ENCODE peak calls at places on chromosomes 11 and 22, in ten cellular contexts. F is GM13976, E is cardiac fibroblast, B is neural progenitor cell, N is heart left ventricle, O is mammary epithelial cell, X is mesothelial cell of epicardium, V is CD14-positive monocyte, L is omental fat pad, A is HFFc6. U is an unnamed sample.

GRCh38 chr11:36023922-36024321 is 80.1 kb downstream of the LDLRAD3 start:
- DNase-seq in F (no peak), B (no peak), A (peak), N (no peak), E (peak), L (no peak), V (no peak), O (no peak), X (no peak), U (no peak)

GRCh38 chr22:38843201-38843715 is 570 bp downstream of the NPTXR start:
- DNase-seq in N (peak), V (no peak), L (no peak), X (peak), A (peak), E (peak), F (peak), O (peak), B (peak), U (peak)

GRCh38 chr11:29333993-29334780 is 682.6 kb downstream of the KCNA4 start:
- DNase-seq in V (no peak), F (peak), O (peak), E (peak), A (peak), L (no peak), X (no peak), N (no peak), B (peak), U (peak)

GRCh38 chr11:73652856-73653559 is 6.6 kb downstream of the PLEKHB1 start:
- DNase-seq in N (no peak), E (no peak), V (no peak), L (no peak), B (no peak), F (no peak), O (peak), X (no peak), A (no peak), U (no peak)

GRCh38 chr11:86592659-86593451 is 79.6 kb downstream of the ME3 start:
- DNase-seq in V (peak), N (peak), B (no peak), O (peak), X (no peak), E (peak), A (peak), L (peak), F (peak), U (peak)

GRCh38 chr11:65329944-65330403 is 3.7 kb upstream of the DPF2 start:
- DNase-seq in N (peak), E (peak), F (peak), L (peak), X (peak), A (peak), O (peak), B (peak), V (peak), U (peak)

GRCh38 chr11:17591293-17591692 is 44.2 kb downstream of the OTOG start:
- DNase-seq in A (no peak), X (peak), E (no peak), L (no peak), O (no peak), V (peak), F (no peak), B (no peak), N (no peak), U (no peak)

GRCh38 chr11:34650528-34650927 is 29.6 kb downstream of the EHF start:
- DNase-seq in L (no peak), V (no peak), F (peak), A (no peak), N (no peak), O (peak), E (peak), X (no peak), B (no peak), U (peak)

GRCh38 chr22:27416553-27417427 is 384.8 kb downstream of the MN1 start:
- DNase-seq in O (peak), N (no peak), F (no peak), L (no peak), X (no peak), E (peak), V (no peak), B (peak), A (peak), U (no peak)

GRCh38 chr11:44770401-44770800 is 43.6 kb downstream of the TSPAN18 start:
- DNase-seq in O (no peak), L (no peak), A (no peak), N (no peak), V (no peak), X (no peak), B (no peak), E (no peak), F (no peak), U (no peak)

GRCh38 chr11:114397349-114397982 is 2.8 kb downstream of the C11orf71 start:
- DNase-seq in B (no peak), F (no peak), N (no peak), L (no peak), O (no peak), X (no peak), E (no peak), A (no peak), V (no peak), U (no peak)

GRCh38 chr22:26573026-26573662 is 16.8 kb downstream of the TPST2 start:
- DNase-seq in N (peak), O (no peak), V (peak), E (peak), B (no peak), L (no peak), X (no peak), A (no peak), F (no peak), U (no peak)

GRCh38 chr22:45867118-45867905 is 109.7 kb downstream of the WNT7B start:
- DNase-seq in F (peak), L (no peak), N (no peak), X (peak), A (no peak), B (peak), V (no peak), E (peak), O (no peak), U (peak)

GRCh38 chr22:30304495-30305244 is 15.4 kb upstream of the CASTOR1 start:
- DNase-seq in X (no peak), B (no peak), O (peak), E (no peak), A (no peak), F (peak), N (no peak), V (no peak), L (no peak), U (peak)

GRCh38 chr22:46010951-46011626 is 34.1 kb upstream of the WNT7B start:
- DNase-seq in N (peak), O (no peak), E (no peak), L (no peak), F (no peak), B (no peak), A (no peak), V (peak), X (no peak), U (no peak)

GRCh38 chr11:62061356-62062222 is 62.2 kb upstream of the INCENP start:
- DNase-seq in X (no peak), L (no peak), O (peak), B (no peak), E (peak), N (no peak), V (no peak), F (no peak), A (no peak), U (no peak)

GRCh38 chr11:96607890-96608558 is 218.2 kb downstream of the JRKL start:
- DNase-seq in O (no peak), N (no peak), V (no peak), A (no peak), X (no peak), B (no peak), L (no peak), F (no peak), E (no peak), U (no peak)

GRCh38 chr11:61297341-61297740 is 2.2 kb upstream of the VWCE start:
- DNase-seq in F (no peak), E (no peak), L (no peak), N (no peak), O (no peak), B (no peak), A (peak), X (no peak), V (no peak), U (no peak)

GRCh38 chr11:78840190-78840589 is 265.5 kb upstream of the NARS2 start:
- DNase-seq in X (no peak), O (no peak), B (no peak), E (peak), V (no peak), A (peak), N (no peak), F (no peak), L (no peak), U (no peak)

GRCh38 chr11:109237636-109238035 is 184.4 kb upstream of the C11orf87 start:
- DNase-seq in B (no peak), A (no peak), N (no peak), L (no peak), E (no peak), F (no peak), O (no peak), X (no peak), V (no peak), U (no peak)

GRCh38 chr11:109241988-109242387 is 180.0 kb upstream of the C11orf87 start:
- DNase-seq in A (no peak), L (no peak), F (no peak), B (no peak), V (no peak), E (no peak), X (no peak), O (peak), N (no peak), U (no peak)

GRCh38 chr11:109236188-109236587 is 185.8 kb upstream of the C11orf87 start:
- DNase-seq in F (no peak), E (peak), B (no peak), O (no peak), A (no peak), N (no peak), L (no peak), X (no peak), V (no peak), U (no peak)

DNA sequence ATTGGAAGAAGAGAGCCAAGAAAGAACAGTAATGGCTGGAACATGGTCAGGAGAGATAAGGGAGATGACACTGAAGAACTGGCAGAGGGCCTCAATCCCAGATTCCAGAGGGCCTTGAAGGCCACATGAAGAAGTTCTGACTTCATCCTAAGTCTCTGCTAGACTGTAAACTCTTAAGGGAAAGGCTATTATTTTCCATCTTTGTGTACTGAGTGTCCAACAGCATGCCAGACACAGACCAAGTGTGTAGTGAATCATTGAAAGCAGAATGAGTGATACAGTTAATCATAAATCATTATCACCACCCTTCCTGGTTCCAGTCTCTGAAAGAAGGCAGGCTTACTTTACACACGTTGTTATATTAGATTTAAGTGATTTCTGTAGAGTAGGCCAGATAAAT is 185.3 kb upstream of the C11orf87 start:
- DNase-seq in E (peak), O (no peak), L (no peak), A (no peak), V (no peak), N (no peak), X (no peak), F (no peak), B (no peak), U (no peak)
- TF ChIP-seq CTCF in E (no peak), O (no peak), L (no peak), A (no peak), V (no peak), N (no peak), X (no peak), F (no peak), B (no peak), U (no peak)

DNA sequence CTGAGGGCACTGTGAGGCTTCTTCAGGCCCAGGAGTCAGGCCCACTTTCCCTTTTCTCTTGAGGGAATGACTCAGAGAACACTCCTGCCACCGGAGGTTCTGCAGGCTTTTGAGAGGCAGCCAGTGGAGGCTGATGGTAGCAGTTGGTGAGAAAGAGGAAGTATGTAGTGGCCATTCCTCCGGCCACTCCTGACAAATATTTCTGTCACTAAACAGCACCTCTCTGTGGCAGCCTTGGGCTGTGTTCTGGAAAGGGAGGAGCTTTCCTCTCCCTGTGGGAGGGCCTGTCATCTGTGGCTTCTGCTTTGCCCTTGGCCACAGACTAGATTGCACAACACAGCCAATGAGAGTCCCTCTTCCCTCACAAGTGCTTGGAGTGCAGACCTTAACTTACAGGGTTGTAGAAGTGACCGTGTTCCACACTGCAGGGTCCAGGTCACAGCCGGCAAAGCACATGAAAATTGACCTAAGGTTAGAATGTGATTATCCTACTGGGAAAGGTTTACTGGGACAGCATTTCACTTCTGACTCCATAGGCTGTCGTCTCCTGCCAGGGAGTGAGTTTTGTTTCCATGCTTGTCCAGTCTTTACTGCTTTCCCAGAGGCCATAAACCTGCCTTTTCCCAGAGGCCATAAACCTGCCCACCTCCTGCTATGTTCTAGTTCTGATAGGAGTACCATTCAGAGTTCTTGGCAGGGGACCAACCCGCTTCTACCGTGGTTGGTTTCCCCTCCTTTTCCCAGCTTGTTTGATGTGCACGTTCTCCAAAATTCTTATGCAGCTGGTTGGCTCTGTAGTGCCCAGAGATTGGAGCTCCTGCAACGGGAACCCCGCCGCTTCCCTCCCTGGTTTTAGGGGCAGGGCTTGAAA is 33.3 kb downstream of the MARK2 start:
- DNase-seq in F (peak), X (no peak), L (no peak), O (peak), V (peak), E (peak), N (peak), B (peak), A (peak), U (peak)
- TF ChIP-seq CTCF in F (peak), X (no peak), L (no peak), O (no peak), V (peak), E (peak), N (peak), B (peak), A (peak), U (peak)

DNA sequence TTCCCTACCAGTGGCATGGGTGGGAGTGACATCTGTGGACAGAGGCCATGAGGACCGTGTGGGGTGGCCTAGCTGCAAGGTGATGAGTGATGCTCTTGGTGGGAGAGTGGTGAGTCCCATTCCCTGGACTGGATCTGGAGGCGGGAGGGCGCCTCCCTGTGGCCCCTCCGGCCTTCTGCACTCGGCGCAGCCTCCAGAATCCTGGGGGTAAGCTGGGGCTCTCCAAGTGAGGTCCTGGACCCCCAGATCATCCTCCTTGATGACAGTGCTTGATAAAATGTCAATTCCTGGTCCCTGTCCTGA is 32.3 kb upstream of the PRR5 start:
- DNase-seq in V (no peak), N (no peak), F (no peak), O (no peak), A (no peak), E (no peak), X (no peak), B (peak), L (no peak), U (no peak)
- TF ChIP-seq CTCF in V (peak), N (no peak), F (no peak), O (no peak), A (peak), E (peak), X (no peak), B (peak), L (no peak), U (no peak)

GRCh38 chr22:21981874-21982273 is 713 bp downstream of the TOP3B start:
- DNase-seq in B (peak), L (no peak), E (no peak), V (no peak), X (no peak), A (no peak), O (peak), N (no peak), F (no peak), U (no peak)

GRCh38 chr22:21980547-21980946 is 2.0 kb downstream of the TOP3B start:
- DNase-seq in O (no peak), F (no peak), X (no peak), L (no peak), B (no peak), N (no peak), V (no peak), A (no peak), E (no peak), U (no peak)

GRCh38 chr22:21982338-21982965 is at the start of gene TOP3B:
- DNase-seq in B (peak), X (peak), O (peak), A (peak), N (peak), F (peak), E (peak), V (peak), L (peak), U (peak)

GRCh38 chr22:21985214-21985613 is 2.6 kb upstream of the TOP3B start:
- DNase-seq in N (no peak), A (no peak), L (no peak), O (no peak), E (no peak), B (no peak), X (no peak), V (no peak), F (no peak), U (no peak)

DNA sequence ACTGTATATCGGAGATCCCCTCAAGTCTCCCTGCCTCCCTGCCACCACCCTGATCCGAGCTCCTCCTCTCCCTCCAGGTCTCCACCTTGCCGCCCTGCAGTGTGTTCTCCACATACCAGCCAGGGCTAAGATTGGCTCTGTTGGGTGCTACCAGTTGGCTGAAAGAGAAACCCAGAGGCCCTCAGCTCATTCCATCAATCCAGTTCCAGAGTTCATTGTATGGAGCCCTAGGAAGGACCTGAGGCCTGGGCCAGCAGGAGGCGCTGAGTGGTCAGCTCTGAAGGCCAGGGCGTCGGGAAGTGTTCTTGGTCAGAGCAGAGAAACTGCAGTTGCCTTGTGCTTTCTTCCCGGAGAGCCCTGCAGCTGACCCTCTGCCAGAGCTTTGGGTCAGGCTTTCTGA is 2.2 kb upstream of the TOP3B start:
- DNase-seq in F (no peak), B (peak), E (peak), V (no peak), O (peak), A (peak), N (no peak), L (no peak), X (no peak), U (peak)
- TF ChIP-seq CTCF in F (peak), B (peak), E (peak), V (peak), O (peak), A (peak), N (no peak), L (no peak), X (no peak), U (peak)

GRCh38 chr11:38491986-38492385 is 1894.0 kb upstream of the RAG2 start:
- DNase-seq in X (no peak), E (no peak), F (no peak), V (no peak), L (no peak), A (no peak), O (peak), B (no peak), N (no peak), U (no peak)
- TF ChIP-seq CTCF in X (no peak), E (no peak), F (no peak), V (no peak), L (no peak), A (no peak), O (no peak), B (no peak), N (no peak), U (no peak)

GRCh38 chr11:100830978-100831732 is 144.1 kb downstream of the ARHGAP42 start:
- DNase-seq in L (no peak), V (no peak), A (peak), F (no peak), X (no peak), O (peak), N (peak), B (no peak), E (peak), U (no peak)

GRCh38 chr11:100831929-100832480 is 144.9 kb downstream of the ARHGAP42 start:
- DNase-seq in N (peak), F (no peak), E (peak), O (no peak), L (no peak), B (no peak), A (no peak), V (no peak), X (no peak), U (no peak)

GRCh38 chr11:100830295-100830694 is 143.2 kb downstream of the ARHGAP42 start:
- DNase-seq in E (peak), N (peak), F (no peak), O (no peak), A (no peak), L (no peak), B (peak), X (no peak), V (no peak), U (no peak)

GRCh38 chr11:100825610-100826009 is 138.5 kb downstream of the ARHGAP42 start:
- DNase-seq in F (no peak), N (no peak), L (no peak), V (no peak), X (no peak), A (no peak), O (no peak), E (no peak), B (no peak), U (no peak)

DNA sequence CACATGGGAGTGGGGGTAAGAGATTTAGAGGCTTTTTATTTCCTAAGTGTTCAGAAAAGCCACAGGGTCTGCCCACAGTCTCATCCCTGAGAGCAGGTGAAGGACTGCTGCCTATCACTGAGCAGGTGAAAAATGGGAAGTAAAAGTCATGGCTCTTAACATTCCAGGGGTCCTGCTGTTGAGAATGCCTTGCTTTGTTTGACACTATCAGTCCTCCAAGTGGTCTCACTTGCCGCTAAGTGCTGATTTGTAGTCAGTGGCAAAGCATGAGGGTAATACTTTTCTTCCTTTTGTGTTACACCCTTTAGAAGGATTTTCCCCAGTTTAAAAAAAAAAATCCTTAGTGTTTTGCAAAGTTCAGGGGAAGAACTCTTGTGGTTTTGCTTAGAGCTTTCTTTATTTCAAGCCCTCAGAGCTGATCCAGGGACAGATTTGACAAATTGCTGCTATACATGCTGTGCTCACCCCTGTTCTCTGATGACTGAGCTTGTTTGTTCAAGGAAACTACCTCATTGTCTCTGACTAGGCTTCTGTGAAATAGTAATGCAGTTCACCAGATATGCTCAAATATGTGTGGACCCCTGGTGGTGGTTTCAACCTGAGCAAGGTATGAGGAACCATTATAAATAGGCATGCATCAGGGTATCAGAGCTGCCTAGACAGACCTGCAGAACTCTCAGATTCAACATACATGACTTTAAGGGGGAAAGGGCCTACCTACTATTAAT is 141.0 kb downstream of the ARHGAP42 start:
- DNase-seq in O (peak), L (no peak), B (peak), X (no peak), F (no peak), A (no peak), E (peak), N (no peak), V (no peak), U (no peak)
- TF ChIP-seq CTCF in O (peak), L (no peak), B (peak), X (peak), F (no peak), A (peak), E (peak), N (no peak), V (no peak), U (no peak)

GRCh38 chr22:41697126-41697775 is 2.1 kb upstream of the MEI1 start:
- DNase-seq in X (peak), F (peak), L (peak), B (peak), N (peak), E (peak), V (peak), O (peak), A (peak), U (peak)
- TF ChIP-seq CTCF in X (peak), F (peak), L (no peak), B (peak), N (peak), E (peak), V (peak), O (peak), A (peak), U (peak)

GRCh38 chr11:103619480-103619879 is 417.0 kb upstream of the DDI1 start:
- DNase-seq in V (no peak), A (peak), X (no peak), L (no peak), F (no peak), N (no peak), B (no peak), E (no peak), O (peak), U (no peak)
- TF ChIP-seq CTCF in V (no peak), A (peak), X (no peak), L (no peak), F (no peak), N (no peak), B (no peak), E (peak), O (peak), U (no peak)

U was measured in GM10248.